ENCODE peak calls at places on chromosome 5, in five cellular contexts. L is sigmoid colon, M is progenitor cell of endocrine pancreas, P is transverse colon, U is AG10803. T is an unnamed sample.

GRCh38 chr5:103745353-103746065 is 182.9 kb upstream of the NUDT12 start:
- DNase-seq in L (no peak), M (no peak), P (no peak), U (no peak), T (no peak)

GRCh38 chr5:128693779-128694178 is 155.7 kb upstream of the FBN2 start:
- DNase-seq in L (no peak), M (no peak), P (no peak), U (no peak), T (no peak)

GRCh38 chr5:157821822-157822622 is 36.9 kb downstream of the CLINT1 start:
- DNase-seq in L (no peak), M (no peak), P (no peak), U (peak), T (no peak)

GRCh38 chr5:107646418-107646817 is 24.3 kb downstream of the EFNA5 start:
- DNase-seq in L (no peak), M (no peak), P (no peak), U (no peak), T (no peak)

GRCh38 chr5:10725636-10726035 is 35.4 kb downstream of the DAP start:
- DNase-seq in L (no peak), M (no peak), P (no peak), U (no peak), T (no peak)

GRCh38 chr5:140358738-140359310 is 1.2 kb upstream of the SLC4A9 start:
- DNase-seq in L (no peak), M (no peak), P (no peak), U (peak), T (peak)

GRCh38 chr5:8333445-8333844 is 464.5 kb downstream of the MTRR start:
- DNase-seq in L (no peak), M (no peak), P (no peak), U (no peak), T (no peak)

GRCh38 chr5:135365281-135365680 is 33.8 kb downstream of the MACROH2A1 start:
- DNase-seq in L (no peak), M (no peak), P (no peak), U (no peak), T (no peak)

GRCh38 chr5:1029945-1030625 is 21.5 kb downstream of the NKD2 start:
- DNase-seq in L (peak), M (no peak), P (no peak), U (no peak), T (no peak)

GRCh38 chr5:124195416-124195815 is 551.0 kb downstream of the ZNF608 start:
- DNase-seq in L (no peak), M (no peak), P (no peak), U (no peak), T (no peak)

GRCh38 chr5:33631786-33632185 is 191.0 kb downstream of the TARS1 start:
- DNase-seq in L (no peak), M (no peak), P (no peak), U (peak), T (no peak)

GRCh38 chr5:180142824-180143610 is 66.0 kb downstream of the RASGEF1C start:
- DNase-seq in L (peak), M (no peak), P (no peak), U (no peak), T (no peak)

T was measured in iPS DF 6.9.